ENCODE peak calls at places on chromosome 15, in four cellular contexts. A is coronary artery, X is heart left ventricle, F is caudate nucleus. S is an unnamed sample.

GRCh38 chr15:71752604-71753289 is 57.6 kb upstream of the NR2E3 start:
- DNase-seq in A (no peak), X (no peak), F (no peak), S (no peak)

GRCh38 chr15:80502782-80503181 is 98.6 kb downstream of the ARNT2 start:
- DNase-seq in A (no peak), X (peak), F (no peak), S (no peak)

GRCh38 chr15:50939911-50940310 is 31.4 kb downstream of the AP4E1 start:
- DNase-seq in A (no peak), X (no peak), F (no peak), S (no peak)

GRCh38 chr15:88834211-88834812 is 31.1 kb downstream of the ACAN start:
- DNase-seq in A (peak), X (peak), F (peak), S (no peak)

GRCh38 chr15:76898102-76898501 is 7.0 kb downstream of the SCAPER start:
- DNase-seq in A (no peak), X (no peak), F (no peak), S (no peak)

GRCh38 chr15:48031466-48031865 is 89.3 kb upstream of the SLC24A5 start:
- DNase-seq in A (no peak), X (no peak), F (no peak), S (no peak)

GRCh38 chr15:97301166-97301565 is 659.3 kb upstream of the ARRDC4 start:
- DNase-seq in A (no peak), X (no peak), F (no peak), S (no peak)

GRCh38 chr15:66838671-66839239 is 136.7 kb downstream of the SMAD6 start:
- DNase-seq in A (no peak), X (no peak), F (no peak), S (no peak)

GRCh38 chr15:27681038-27681437 is 418.1 kb downstream of the OCA2 start:
- DNase-seq in A (no peak), X (no peak), F (no peak), S (no peak)

GRCh38 chr15:73366766-73367623 is 1.8 kb downstream of the HCN4 start:
- DNase-seq in A (no peak), X (no peak), F (no peak), S (no peak)

GRCh38 chr15:72198410-72199270 is 1.1 kb upstream of the GRAMD2A start:
- DNase-seq in A (no peak), X (no peak), F (no peak), S (no peak)

GRCh38 chr15:68650901-68651709 is 72.3 kb downstream of the CORO2B start:
- DNase-seq in A (peak), X (no peak), F (no peak), S (peak)

GRCh38 chr15:77031376-77032050 is 36.6 kb downstream of the PSTPIP1 start:
- DNase-seq in A (peak), X (peak), F (no peak), S (peak)

GRCh38 chr15:99907698-99908097 is 174.5 kb upstream of the LYSMD4 start:
- DNase-seq in A (no peak), X (no peak), F (no peak), S (no peak)

GRCh38 chr15:76401285-76401684 is 64.7 kb downstream of the ISL2 start:
- DNase-seq in A (no peak), X (no peak), F (no peak), S (no peak)

GRCh38 chr15:45668386-45668785 is 33.6 kb downstream of the SQOR start:
- DNase-seq in A (no peak), X (no peak), F (no peak), S (no peak)

GRCh38 chr15:95227235-95227634 is 995.9 kb downstream of the MCTP2 start:
- DNase-seq in A (no peak), X (no peak), F (no peak), S (no peak)

GRCh38 chr15:87269566-87269965 is 987.0 kb downstream of the NTRK3 start:
- DNase-seq in A (no peak), X (no peak), F (no peak), S (no peak)

GRCh38 chr15:86865920-86866319 is 786.2 kb downstream of the AGBL1 start:
- DNase-seq in A (no peak), X (no peak), F (no peak), S (no peak)

GRCh38 chr15:97902140-97902780 is 58.2 kb upstream of the ARRDC4 start:
- DNase-seq in A (no peak), X (no peak), F (no peak), S (no peak)

GRCh38 chr15:44633603-44634002 is 29.9 kb downstream of the SPG11 start:
- DNase-seq in A (no peak), X (no peak), F (no peak), S (no peak)

GRCh38 chr15:87764461-87765236 is 491.9 kb downstream of the NTRK3 start:
- DNase-seq in A (no peak), X (no peak), F (no peak), S (no peak)

GRCh38 chr15:22224241-22224671 is 143.9 kb downstream of the OR4M2 start:
- DNase-seq in A (no peak), X (no peak), F (no peak), S (no peak)

GRCh38 chr15:89680282-89680873 is 1.2 kb upstream of the PLIN1 start:
- DNase-seq in A (peak), X (peak), F (no peak), S (peak)

GRCh38 chr15:26771168-26771916 is 1.5 kb downstream of the GABRB3 start:
- DNase-seq in A (no peak), X (no peak), F (peak), S (peak)

GRCh38 chr15:35932541-35932940 is 386.6 kb upstream of the DPH6 start:
- DNase-seq in A (no peak), X (no peak), F (no peak), S (no peak)

GRCh38 chr15:57091626-57092025 is 173.2 kb downstream of the TCF12 start:
- DNase-seq in A (no peak), X (no peak), F (no peak), S (no peak)

GRCh38 chr15:94225616-94226015 is 5.7 kb upstream of the MCTP2 start:
- DNase-seq in A (no peak), X (no peak), F (no peak), S (no peak)
- H3K27ac ChIP-seq in A (no peak), X (no peak), F (no peak), S (no peak)

GRCh38 chr15:74414081-74414580 is 19.6 kb downstream of the SEMA7A start:
- DNase-seq in A (no peak), X (no peak), F (no peak), S (no peak)
- H3K27ac ChIP-seq in A (no peak), X (no peak), F (no peak), S (no peak)

GRCh38 chr15:62566248-62566647 is 401.2 kb upstream of the C2CD4B start:
- DNase-seq in A (no peak), X (no peak), F (no peak), S (no peak)
- H3K27ac ChIP-seq in A (no peak), X (no peak), F (no peak), S (no peak)

GRCh38 chr15:60116456-60117089 is 112.5 kb downstream of the FOXB1 start:
- DNase-seq in A (no peak), X (no peak), F (no peak), S (no peak)
- H3K27ac ChIP-seq in A (no peak), X (no peak), F (no peak), S (no peak)

GRCh38 chr15:41936649-41937567 is 35.4 kb downstream of the EHD4 start:
- DNase-seq in A (peak), X (peak), F (no peak), S (no peak)

GRCh38 chr15:41936155-41936554 is 36.2 kb downstream of the EHD4 start:
- DNase-seq in A (no peak), X (no peak), F (no peak), S (no peak)

GRCh38 chr15:41933771-41934170 is 38.6 kb downstream of the EHD4 start:
- DNase-seq in A (peak), X (no peak), F (no peak), S (no peak)

GRCh38 chr15:41934843-41935242 is 37.5 kb downstream of the EHD4 start:
- DNase-seq in A (peak), X (no peak), F (no peak), S (no peak)

DNA sequence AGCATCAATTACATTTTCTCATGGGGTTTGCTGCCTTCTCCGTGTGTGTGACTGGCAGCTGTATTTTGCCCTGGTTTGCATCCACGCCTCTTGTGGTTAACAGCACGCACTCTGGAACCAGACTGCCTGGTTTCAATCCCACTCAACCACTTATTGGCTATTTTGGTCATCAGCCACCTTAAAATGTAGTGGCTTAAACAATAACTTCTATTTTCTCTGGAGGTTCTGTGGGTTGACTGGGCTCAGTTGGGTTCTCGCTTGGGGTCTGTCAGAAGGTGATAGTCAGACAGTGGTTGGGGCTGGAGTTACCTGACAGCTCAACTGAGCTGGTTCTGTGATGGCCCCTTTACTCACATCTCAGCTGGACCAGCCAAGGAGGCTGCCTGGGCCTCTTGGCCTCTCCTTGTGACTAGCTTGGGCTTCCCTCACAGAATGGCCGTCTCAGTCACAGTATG is 36.8 kb downstream of the EHD4 start:
- DNase-seq in A (peak), X (no peak), F (no peak), S (no peak)
- H3K27ac ChIP-seq in A (no peak), X (peak), F (no peak), S (no peak)

GRCh38 chr15:69758291-69758771 is 305.7 kb downstream of the RPLP1 start:
- DNase-seq in A (no peak), X (no peak), F (no peak), S (no peak)
- H3K27ac ChIP-seq in A (no peak), X (no peak), F (no peak), S (no peak)

GRCh38 chr15:55222588-55222987 is 25.8 kb upstream of the RSL24D1 start:
- DNase-seq in A (no peak), X (no peak), F (no peak), S (no peak)

GRCh38 chr15:55226127-55226526 is 29.4 kb upstream of the RSL24D1 start:
- DNase-seq in A (no peak), X (no peak), F (no peak), S (no peak)

GRCh38 chr15:55218068-55218467 is 21.3 kb upstream of the RSL24D1 start:
- DNase-seq in A (no peak), X (no peak), F (no peak), S (no peak)

GRCh38 chr15:55224892-55225291 is 28.2 kb upstream of the RSL24D1 start:
- DNase-seq in A (no peak), X (no peak), F (no peak), S (no peak)

DNA sequence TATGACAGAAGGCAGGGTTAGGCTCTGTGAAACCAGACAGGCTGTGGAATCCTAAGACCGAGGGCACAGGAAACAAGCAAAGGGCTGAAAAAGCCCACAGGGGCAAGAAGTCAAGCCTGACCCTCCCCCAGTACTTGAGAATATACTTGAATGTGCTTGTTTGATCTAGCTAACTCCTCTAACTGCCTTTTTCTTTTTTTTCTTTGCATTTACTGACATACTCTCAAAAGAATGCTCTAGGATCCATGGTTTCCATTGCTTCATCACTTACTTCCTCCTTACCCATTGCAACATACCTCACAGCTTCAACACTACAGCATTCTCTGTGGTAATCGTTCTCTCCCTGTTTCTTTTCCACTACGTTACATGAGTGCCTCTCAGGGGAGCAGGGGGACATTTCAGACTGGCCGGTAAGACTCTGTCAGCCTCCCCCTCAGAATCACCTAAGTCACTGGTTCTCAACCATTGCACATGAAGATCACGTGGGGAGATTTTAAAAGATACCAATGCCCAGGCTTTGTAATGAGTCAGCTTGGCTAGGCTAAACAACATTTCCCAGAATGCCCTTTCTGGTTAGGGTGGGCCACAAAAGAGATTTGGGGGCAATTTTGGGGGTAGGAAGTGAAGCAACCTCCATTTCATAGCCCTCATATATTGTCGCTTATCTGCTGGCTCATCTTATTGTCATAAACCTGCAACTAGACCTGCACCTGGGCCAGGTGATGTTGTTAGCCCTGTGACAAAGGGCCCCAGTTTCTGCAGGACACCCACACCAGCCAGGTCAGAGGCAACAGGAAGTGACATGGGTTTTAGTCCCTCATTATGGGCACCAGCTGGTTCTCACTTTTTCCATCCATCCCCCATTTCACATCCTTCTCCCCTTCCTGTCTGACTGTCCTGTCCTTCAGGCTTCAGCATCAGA is 24.6 kb upstream of the RSL24D1 start:
- DNase-seq in A (no peak), X (no peak), F (no peak), S (no peak)
- H3K27ac ChIP-seq in A (peak), X (peak), F (no peak), S (no peak)

GRCh38 chr15:78050441-78050809 is 27.1 kb downstream of the TBC1D2B start:
- DNase-seq in A (no peak), X (no peak), F (no peak), S (no peak)

GRCh38 chr15:78051622-78052405 is 25.7 kb downstream of the TBC1D2B start:
- DNase-seq in A (no peak), X (peak), F (no peak), S (peak)

GRCh38 chr15:78052545-78052944 is 25.0 kb downstream of the TBC1D2B start:
- DNase-seq in A (no peak), X (no peak), F (no peak), S (no peak)

GRCh38 chr15:78049691-78050440 is 27.6 kb downstream of the TBC1D2B start:
- DNase-seq in A (no peak), X (no peak), F (peak), S (no peak)

GRCh38 chr15:78050851-78051250 is 26.7 kb downstream of the TBC1D2B start:
- DNase-seq in A (no peak), X (no peak), F (no peak), S (no peak)
- H3K27ac ChIP-seq in A (no peak), X (no peak), F (no peak), S (no peak)